ENCODE peak calls at places on chromosomes 1 and 21, in four cellular contexts. One of them, this sample, is unnamed.

GRCh38 chr1:84851839-84852238 is 41.2 kb downstream of the LPAR3 start:
- DNase-seq in effector memory CD4-positive, alpha-beta T cell: no peak
- DNase-seq in right atrium auricular region: no peak
- DNase-seq in naive thymus-derived CD4-positive, alpha-beta T cell: no peak
- DNase-seq in this sample: no peak

GRCh38 chr1:53362851-53363642 is 35.2 kb upstream of the LRP8 start:
- DNase-seq in naive thymus-derived CD4-positive, alpha-beta T cell: no peak
- DNase-seq in right atrium auricular region: no peak
- DNase-seq in effector memory CD4-positive, alpha-beta T cell: no peak
- DNase-seq in this sample: no peak

GRCh38 chr21:39503138-39503762 is 51.5 kb downstream of the SH3BGR start:
- DNase-seq in right atrium auricular region: no peak
- DNase-seq in naive thymus-derived CD4-positive, alpha-beta T cell: no peak
- DNase-seq in effector memory CD4-positive, alpha-beta T cell: no peak
- DNase-seq in this sample: no peak

GRCh38 chr1:44368471-44369151 is 13.6 kb upstream of the ERI3 start:
- DNase-seq in effector memory CD4-positive, alpha-beta T cell: no peak
- DNase-seq in right atrium auricular region: no peak
- DNase-seq in naive thymus-derived CD4-positive, alpha-beta T cell: no peak
- DNase-seq in this sample: no peak

GRCh38 chr1:185556551-185556950 is 177.6 kb upstream of the HMCN1 start:
- DNase-seq in naive thymus-derived CD4-positive, alpha-beta T cell: no peak
- DNase-seq in effector memory CD4-positive, alpha-beta T cell: no peak
- DNase-seq in right atrium auricular region: no peak
- DNase-seq in this sample: no peak

GRCh38 chr1:177185209-177185608 is 14.5 kb downstream of the BRINP2 start:
- DNase-seq in naive thymus-derived CD4-positive, alpha-beta T cell: no peak
- DNase-seq in effector memory CD4-positive, alpha-beta T cell: no peak
- DNase-seq in right atrium auricular region: no peak
- DNase-seq in this sample: no peak

GRCh38 chr1:221089273-221089672 is 210.0 kb downstream of the HLX start:
- DNase-seq in effector memory CD4-positive, alpha-beta T cell: no peak
- DNase-seq in naive thymus-derived CD4-positive, alpha-beta T cell: no peak
- DNase-seq in right atrium auricular region: no peak
- DNase-seq in this sample: no peak

GRCh38 chr1:200907611-200908097 is 13.0 kb downstream of the INAVA start:
- DNase-seq in right atrium auricular region: no peak
- DNase-seq in effector memory CD4-positive, alpha-beta T cell: no peak
- DNase-seq in naive thymus-derived CD4-positive, alpha-beta T cell: no peak
- DNase-seq in this sample: no peak

GRCh38 chr1:54606096-54606989 is 17.0 kb downstream of the FAM151A start:
- DNase-seq in naive thymus-derived CD4-positive, alpha-beta T cell: no peak
- DNase-seq in effector memory CD4-positive, alpha-beta T cell: no peak
- DNase-seq in right atrium auricular region: no peak
- DNase-seq in this sample: no peak

GRCh38 chr1:39508857-39509305 is 17.4 kb downstream of the BMP8A start:
- DNase-seq in naive thymus-derived CD4-positive, alpha-beta T cell: no peak
- DNase-seq in effector memory CD4-positive, alpha-beta T cell: no peak
- DNase-seq in right atrium auricular region: no peak
- DNase-seq in this sample: no peak

GRCh38 chr1:205267306-205267902 is 39.7 kb downstream of the TMCC2 start:
- DNase-seq in naive thymus-derived CD4-positive, alpha-beta T cell: no peak
- DNase-seq in effector memory CD4-positive, alpha-beta T cell: no peak
- DNase-seq in right atrium auricular region: no peak
- DNase-seq in this sample: no peak

GRCh38 chr1:75791022-75791421 is 5.0 kb downstream of the RABGGTB start:
- DNase-seq in naive thymus-derived CD4-positive, alpha-beta T cell: no peak
- DNase-seq in effector memory CD4-positive, alpha-beta T cell: no peak
- DNase-seq in right atrium auricular region: no peak
- DNase-seq in this sample: no peak

GRCh38 chr1:48823161-48823560 is 46.5 kb upstream of the BEND5 start:
- DNase-seq in effector memory CD4-positive, alpha-beta T cell: no peak
- DNase-seq in naive thymus-derived CD4-positive, alpha-beta T cell: no peak
- DNase-seq in right atrium auricular region: no peak
- DNase-seq in this sample: no peak

GRCh38 chr1:211579434-211580302 is 707 bp upstream of the SLC30A1 start:
- DNase-seq in effector memory CD4-positive, alpha-beta T cell: no peak
- DNase-seq in right atrium auricular region: peak; percentile 76
- DNase-seq in naive thymus-derived CD4-positive, alpha-beta T cell: no peak
- DNase-seq in this sample: peak; percentile 64

GRCh38 chr1:97186381-97186780 is 464.8 kb downstream of the PTBP2 start:
- DNase-seq in effector memory CD4-positive, alpha-beta T cell: no peak
- DNase-seq in right atrium auricular region: no peak
- DNase-seq in naive thymus-derived CD4-positive, alpha-beta T cell: no peak
- DNase-seq in this sample: no peak

GRCh38 chr1:16924919-16925477 is 3.3 kb downstream of the CROCC start:
- DNase-seq in naive thymus-derived CD4-positive, alpha-beta T cell: no peak
- DNase-seq in effector memory CD4-positive, alpha-beta T cell: no peak
- DNase-seq in right atrium auricular region: no peak
- DNase-seq in this sample: no peak

GRCh38 chr1:85047472-85048295 is 616 bp downstream of the MCOLN3 start:
- DNase-seq in effector memory CD4-positive, alpha-beta T cell: no peak
- DNase-seq in right atrium auricular region: no peak
- DNase-seq in naive thymus-derived CD4-positive, alpha-beta T cell: peak; percentile 18
- DNase-seq in this sample: no peak

GRCh38 chr1:242198421-242198820 is 199.5 kb upstream of the MAP1LC3C start:
- DNase-seq in right atrium auricular region: no peak
- DNase-seq in naive thymus-derived CD4-positive, alpha-beta T cell: no peak
- DNase-seq in effector memory CD4-positive, alpha-beta T cell: no peak
- DNase-seq in this sample: no peak

GRCh38 chr1:115331531-115332331 is 6.3 kb downstream of the NGF start:
- DNase-seq in effector memory CD4-positive, alpha-beta T cell: no peak
- DNase-seq in right atrium auricular region: no peak
- DNase-seq in naive thymus-derived CD4-positive, alpha-beta T cell: no peak
- DNase-seq in this sample: no peak

GRCh38 chr1:62304975-62305374 is 14.3 kb downstream of the KANK4 start:
- DNase-seq in naive thymus-derived CD4-positive, alpha-beta T cell: no peak
- DNase-seq in right atrium auricular region: no peak
- DNase-seq in effector memory CD4-positive, alpha-beta T cell: no peak
- DNase-seq in this sample: no peak

GRCh38 chr1:106746448-106747085 is 309.9 kb upstream of the PRMT6 start:
- DNase-seq in naive thymus-derived CD4-positive, alpha-beta T cell: no peak
- DNase-seq in effector memory CD4-positive, alpha-beta T cell: no peak
- DNase-seq in right atrium auricular region: no peak
- DNase-seq in this sample: no peak
- H3K9me3 ChIP-seq in naive thymus-derived CD4-positive, alpha-beta T cell: no peaks in the 10 kb centered on the region
- H3K9me3 ChIP-seq in effector memory CD4-positive, alpha-beta T cell: no peaks in the 10 kb centered on the region
- H3K9me3 ChIP-seq in right atrium auricular region: no peaks in the 10 kb centered on the region
- H3K9me3 ChIP-seq in this sample: no peaks in the 10 kb centered on the region

GRCh38 chr1:233079586-233079985 is 129.2 kb downstream of the NTPCR start:
- DNase-seq in effector memory CD4-positive, alpha-beta T cell: no peak
- DNase-seq in right atrium auricular region: no peak
- DNase-seq in naive thymus-derived CD4-positive, alpha-beta T cell: no peak
- DNase-seq in this sample: no peak
- H3K4me3 ChIP-seq in effector memory CD4-positive, alpha-beta T cell: no peak overlapping the region
- H3K4me3 ChIP-seq in right atrium auricular region: no peak overlapping the region
- H3K4me3 ChIP-seq in naive thymus-derived CD4-positive, alpha-beta T cell: no peak overlapping the region
- H3K4me3 ChIP-seq in this sample: no peak overlapping the region

GRCh38 chr1:34162852-34163766 is 1.9 kb downstream of the CSMD2 start:
- DNase-seq in naive thymus-derived CD4-positive, alpha-beta T cell: no peak
- DNase-seq in right atrium auricular region: peak; percentile 65
- DNase-seq in effector memory CD4-positive, alpha-beta T cell: no peak
- DNase-seq in this sample: peak; percentile 12
- H3K27me3 ChIP-seq in naive thymus-derived CD4-positive, alpha-beta T cell: no peaks in the 10 kb centered on the region
- H3K27me3 ChIP-seq in right atrium auricular region: peaks cover 21% of the 10 kb centered on the region
- H3K27me3 ChIP-seq in effector memory CD4-positive, alpha-beta T cell: peaks cover 9% of the 10 kb centered on the region
- H3K27me3 ChIP-seq in this sample: peaks cover 18% of the 10 kb centered on the region

GRCh38 chr1:2910211-2910610 is 108.7 kb upstream of the TTC34 start:
- DNase-seq in effector memory CD4-positive, alpha-beta T cell: no peak
- DNase-seq in naive thymus-derived CD4-positive, alpha-beta T cell: no peak
- DNase-seq in right atrium auricular region: no peak
- DNase-seq in this sample: no peak

GRCh38 chr1:2909797-2910196 is 108.3 kb upstream of the TTC34 start:
- DNase-seq in right atrium auricular region: no peak
- DNase-seq in naive thymus-derived CD4-positive, alpha-beta T cell: no peak
- DNase-seq in effector memory CD4-positive, alpha-beta T cell: no peak
- DNase-seq in this sample: no peak

GRCh38 chr1:2908081-2908480 is 106.6 kb upstream of the TTC34 start:
- DNase-seq in effector memory CD4-positive, alpha-beta T cell: no peak
- DNase-seq in right atrium auricular region: no peak
- DNase-seq in naive thymus-derived CD4-positive, alpha-beta T cell: no peak
- DNase-seq in this sample: no peak

GRCh38 chr1:2907051-2907450 is 105.6 kb upstream of the TTC34 start:
- DNase-seq in naive thymus-derived CD4-positive, alpha-beta T cell: no peak
- DNase-seq in right atrium auricular region: no peak
- DNase-seq in effector memory CD4-positive, alpha-beta T cell: no peak
- DNase-seq in this sample: no peak

DNA sequence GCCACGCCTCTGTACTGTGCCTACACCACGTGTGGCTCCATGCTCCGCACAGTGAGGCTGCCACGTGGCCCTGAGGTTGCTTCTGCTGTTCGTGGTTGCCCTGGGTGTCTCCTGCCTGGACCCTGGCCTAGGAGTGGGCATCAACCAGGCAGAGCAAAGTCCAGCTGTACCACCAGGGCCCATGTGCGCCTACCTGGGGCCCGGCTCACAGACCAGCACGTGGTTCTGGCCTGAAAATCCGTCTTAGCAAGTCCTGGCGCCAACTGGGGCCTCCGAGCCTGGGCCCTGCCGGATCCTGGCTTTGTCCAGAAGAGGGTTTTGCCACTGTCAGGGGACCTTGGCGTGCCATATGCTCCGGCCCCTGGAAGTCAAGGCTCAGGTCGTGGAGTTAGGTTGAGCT is 107.1 kb upstream of the TTC34 start:
- DNase-seq in naive thymus-derived CD4-positive, alpha-beta T cell: no peak
- DNase-seq in effector memory CD4-positive, alpha-beta T cell: no peak
- DNase-seq in right atrium auricular region: no peak
- DNase-seq in this sample: no peak
- H3K9me3 ChIP-seq in naive thymus-derived CD4-positive, alpha-beta T cell: no peaks in the 10 kb centered on the region
- H3K9me3 ChIP-seq in effector memory CD4-positive, alpha-beta T cell: no peaks in the 10 kb centered on the region
- H3K9me3 ChIP-seq in right atrium auricular region: no peaks in the 10 kb centered on the region
- H3K9me3 ChIP-seq in this sample: no peaks in the 10 kb centered on the region

GRCh38 chr21:45362748-45363145 is 42.2 kb upstream of the COL18A1 start:
- DNase-seq in naive thymus-derived CD4-positive, alpha-beta T cell: no peak
- DNase-seq in effector memory CD4-positive, alpha-beta T cell: no peak
- DNase-seq in right atrium auricular region: no peak
- DNase-seq in this sample: no peak

GRCh38 chr21:45361033-45361997 is 43.6 kb upstream of the COL18A1 start:
- DNase-seq in effector memory CD4-positive, alpha-beta T cell: no peak
- DNase-seq in naive thymus-derived CD4-positive, alpha-beta T cell: no peak
- DNase-seq in right atrium auricular region: no peak
- DNase-seq in this sample: no peak

GRCh38 chr21:45364464-45365185 is 40.3 kb upstream of the COL18A1 start:
- DNase-seq in naive thymus-derived CD4-positive, alpha-beta T cell: no peak
- DNase-seq in effector memory CD4-positive, alpha-beta T cell: no peak
- DNase-seq in right atrium auricular region: peak; percentile 76
- DNase-seq in this sample: no peak

GRCh38 chr21:45363921-45364463 is 41.0 kb upstream of the COL18A1 start:
- DNase-seq in effector memory CD4-positive, alpha-beta T cell: no peak
- DNase-seq in right atrium auricular region: peak; percentile 95
- DNase-seq in naive thymus-derived CD4-positive, alpha-beta T cell: no peak
- DNase-seq in this sample: no peak

GRCh38 chr21:45362077-45362747 is 42.8 kb upstream of the COL18A1 start:
- DNase-seq in right atrium auricular region: no peak
- DNase-seq in naive thymus-derived CD4-positive, alpha-beta T cell: no peak
- DNase-seq in effector memory CD4-positive, alpha-beta T cell: no peak
- DNase-seq in this sample: no peak
- H3K4me3 ChIP-seq in right atrium auricular region: no peak overlapping the region
- H3K4me3 ChIP-seq in naive thymus-derived CD4-positive, alpha-beta T cell: no peak overlapping the region
- H3K4me3 ChIP-seq in effector memory CD4-positive, alpha-beta T cell: no peak overlapping the region
- H3K4me3 ChIP-seq in this sample: no peak overlapping the region

GRCh38 chr1:65526049-65526556 is 105.6 kb downstream of the LEPR start:
- DNase-seq in right atrium auricular region: no peak
- DNase-seq in naive thymus-derived CD4-positive, alpha-beta T cell: no peak
- DNase-seq in effector memory CD4-positive, alpha-beta T cell: no peak
- DNase-seq in this sample: no peak

GRCh38 chr1:65527672-65528071 is 107.2 kb downstream of the LEPR start:
- DNase-seq in effector memory CD4-positive, alpha-beta T cell: no peak
- DNase-seq in right atrium auricular region: no peak
- DNase-seq in naive thymus-derived CD4-positive, alpha-beta T cell: no peak
- DNase-seq in this sample: no peak

GRCh38 chr1:65527211-65527610 is 106.7 kb downstream of the LEPR start:
- DNase-seq in effector memory CD4-positive, alpha-beta T cell: no peak
- DNase-seq in right atrium auricular region: no peak
- DNase-seq in naive thymus-derived CD4-positive, alpha-beta T cell: no peak
- DNase-seq in this sample: no peak

GRCh38 chr1:65524931-65525296 is 104.4 kb downstream of the LEPR start:
- DNase-seq in effector memory CD4-positive, alpha-beta T cell: no peak
- DNase-seq in right atrium auricular region: no peak
- DNase-seq in naive thymus-derived CD4-positive, alpha-beta T cell: no peak
- DNase-seq in this sample: no peak

DNA sequence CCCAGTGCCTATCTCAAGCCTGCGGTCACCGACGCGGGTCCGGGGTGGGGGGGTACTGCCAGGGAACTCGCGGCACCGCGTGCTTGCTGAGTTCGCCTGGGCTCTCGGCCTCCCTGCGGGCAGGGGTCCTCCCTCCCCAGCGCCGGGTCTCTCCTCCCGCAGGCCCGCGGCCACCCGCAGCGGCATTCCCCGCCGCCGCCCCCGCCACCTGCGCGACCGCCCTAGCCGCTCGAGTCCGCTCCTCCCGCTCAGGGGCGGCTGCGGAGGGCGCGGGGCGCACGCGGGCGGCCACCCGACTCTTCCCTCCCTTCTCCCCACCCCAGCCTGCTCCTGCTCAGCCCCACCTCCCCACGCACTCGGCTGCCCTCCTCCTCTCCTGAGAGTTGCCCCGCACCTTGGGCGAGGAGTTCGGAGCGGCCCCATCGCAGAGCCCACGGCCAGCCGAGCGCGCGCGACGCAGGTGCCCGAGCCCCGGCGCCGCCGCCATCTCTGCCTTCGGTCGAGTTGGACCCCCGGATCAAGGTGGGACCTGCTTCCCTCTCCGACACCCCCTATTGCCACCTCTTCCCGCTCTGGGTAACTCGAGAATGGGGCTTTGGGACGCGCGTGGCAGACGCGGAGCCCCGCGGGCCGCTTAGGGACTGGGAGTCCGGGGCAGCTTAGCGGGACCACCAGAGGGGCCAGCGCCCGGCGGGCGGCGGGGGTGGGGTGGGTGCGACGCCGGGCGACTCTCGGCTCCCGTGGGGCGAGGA is 105.0 kb downstream of the LEPR start:
- DNase-seq in right atrium auricular region: no peak
- DNase-seq in effector memory CD4-positive, alpha-beta T cell: no peak
- DNase-seq in naive thymus-derived CD4-positive, alpha-beta T cell: no peak
- DNase-seq in this sample: no peak
- H3K27me3 ChIP-seq in right atrium auricular region: peaks cover 7% of the 10 kb centered on the region
- H3K27me3 ChIP-seq in effector memory CD4-positive, alpha-beta T cell: peaks cover 11% of the 10 kb centered on the region
- H3K27me3 ChIP-seq in naive thymus-derived CD4-positive, alpha-beta T cell: no peaks in the 10 kb centered on the region
- H3K27me3 ChIP-seq in this sample: peaks cover 6% of the 10 kb centered on the region

DNA sequence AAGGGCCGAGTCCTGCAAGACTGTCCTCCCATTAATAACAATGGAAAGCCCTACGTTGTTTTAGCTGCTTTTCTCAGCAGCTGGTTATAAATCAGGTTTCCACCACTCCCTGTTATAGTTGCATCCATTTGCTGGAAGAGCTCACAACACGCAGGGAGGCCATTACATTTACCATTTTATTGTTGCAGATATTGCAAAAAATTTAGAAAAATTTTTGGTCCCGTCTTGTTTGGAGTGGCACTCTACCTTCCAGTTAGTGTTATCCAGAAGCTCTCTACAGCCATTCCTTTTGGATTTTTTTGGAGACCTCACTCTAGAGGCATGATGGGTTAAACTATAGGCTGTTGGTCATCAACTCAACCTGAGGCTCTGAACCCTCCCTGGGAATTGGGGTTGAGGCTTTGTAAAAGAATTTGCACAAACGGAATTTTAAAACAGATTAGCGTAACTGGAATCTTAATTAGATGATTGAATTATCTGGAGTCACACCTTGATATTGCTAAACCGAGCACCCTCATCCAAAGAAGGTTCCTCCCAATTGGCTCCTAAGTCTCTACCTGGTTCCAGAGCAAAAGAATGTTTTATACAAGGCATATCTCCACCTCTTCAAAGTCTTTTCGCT is 1532.0 kb upstream of the TPTE start:
- DNase-seq in effector memory CD4-positive, alpha-beta T cell: no peak
- DNase-seq in naive thymus-derived CD4-positive, alpha-beta T cell: no peak
- DNase-seq in right atrium auricular region: no peak
- DNase-seq in this sample: no peak
- H3K9me3 ChIP-seq in effector memory CD4-positive, alpha-beta T cell: no peaks in the 10 kb centered on the region
- H3K9me3 ChIP-seq in naive thymus-derived CD4-positive, alpha-beta T cell: no peaks in the 10 kb centered on the region
- H3K9me3 ChIP-seq in right atrium auricular region: no peaks in the 10 kb centered on the region
- H3K9me3 ChIP-seq in this sample: peaks cover 40% of the 10 kb centered on the region

This sample was measured in esophagus squamous epithelium.